ENCODE peak calls at places on chromosomes 7 and 10, in seven cellular contexts. B is IMR-90, W is H1, Q is mesendoderm, T is H9, R is mesenchymal stem cell, C is trophoblast cell. F is an unnamed sample.

GRCh38 chr10:6512182-6512581 is 67.9 kb downstream of the PRKCQ start:
- DNase-seq in B (no peak), W (no peak), Q (no peak), T (no peak), R (no peak), C (no peak), F (no peak)

GRCh38 chr7:80257751-80258150 is 123.1 kb downstream of the GNAI1 start:
- DNase-seq in B (no peak), W (no peak), Q (no peak), T (no peak), R (no peak), C (no peak), F (no peak)

GRCh38 chr7:47416454-47417121 is 165.3 kb downstream of the TNS3 start:
- DNase-seq in B (no peak), W (no peak), Q (no peak), T (no peak), R (peak), C (no peak), F (no peak)

GRCh38 chr7:129665013-129665401 is 53.5 kb downstream of the NRF1 start:
- DNase-seq in B (peak), W (peak), Q (peak), T (peak), R (peak), C (peak), F (no peak)

GRCh38 chr10:69362471-69362954 is 54.2 kb downstream of the TACR2 start:
- DNase-seq in B (peak), W (no peak), Q (no peak), T (no peak), R (peak), C (no peak), F (no peak)

GRCh38 chr7:10643545-10643944 is 330.1 kb upstream of the PHF14 start:
- DNase-seq in B (no peak), W (no peak), Q (no peak), T (no peak), R (no peak), C (no peak), F (no peak)

GRCh38 chr7:155312108-155312507 is 14.4 kb downstream of the INSIG1 start:
- DNase-seq in B (no peak), W (no peak), Q (no peak), T (no peak), R (no peak), C (no peak), F (no peak)

GRCh38 chr10:16606421-16606820 is 84.7 kb upstream of the C1QL3 start:
- DNase-seq in B (peak), W (no peak), Q (no peak), T (no peak), R (peak), C (peak), F (no peak)

GRCh38 chr7:141674201-141674671 is 27.7 kb downstream of the DENND11 start:
- DNase-seq in B (no peak), W (no peak), Q (peak), T (peak), R (no peak), C (no peak), F (peak)

GRCh38 chr7:24123061-24123460 is 160.9 kb upstream of the NPY start:
- DNase-seq in B (no peak), W (no peak), Q (no peak), T (no peak), R (peak), C (no peak), F (no peak)

GRCh38 chr7:47471831-47472230 is 110.1 kb downstream of the TNS3 start:
- DNase-seq in B (no peak), W (no peak), Q (no peak), T (no peak), R (no peak), C (no peak), F (no peak)

DNA sequence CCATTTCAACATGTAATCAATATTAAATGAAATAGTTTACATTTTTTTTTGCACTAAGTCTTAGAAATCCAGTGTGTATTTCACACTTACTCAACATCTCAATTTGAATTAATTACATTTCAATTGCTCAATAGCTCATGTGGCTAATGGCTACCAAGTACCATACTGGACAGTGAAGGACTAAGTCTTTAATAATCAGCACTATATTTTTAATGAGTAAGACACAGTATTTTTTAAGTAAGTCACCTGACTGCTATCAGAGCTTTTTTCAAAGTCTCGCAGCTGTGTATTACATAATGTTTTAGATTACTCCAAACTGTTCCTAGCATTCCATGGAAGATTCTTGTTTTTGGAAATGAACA is 19.6 kb downstream of the WASL start:
- DNase-seq in B (no peak), W (no peak), Q (no peak), T (no peak), R (no peak), C (no peak), F (no peak)
- H2BK5ac ChIP-seq in B (no peak), W (no peak), Q (no peak), T (no peak), R (no peak), C (no peak), F (no peak)

GRCh38 chr7:87494454-87494853 is 19.0 kb upstream of the ABCB4 start:
- DNase-seq in B (no peak), W (no peak), Q (no peak), T (no peak), R (no peak), C (no peak), F (no peak)

GRCh38 chr7:87499494-87499893 is 24.0 kb upstream of the ABCB4 start:
- DNase-seq in B (no peak), W (no peak), Q (no peak), T (no peak), R (no peak), C (no peak), F (no peak)

GRCh38 chr7:87495366-87495765 is 19.9 kb upstream of the ABCB4 start:
- DNase-seq in B (no peak), W (no peak), Q (no peak), T (no peak), R (no peak), C (no peak), F (no peak)

GRCh38 chr7:87498893-87499292 is 23.4 kb upstream of the ABCB4 start:
- DNase-seq in B (no peak), W (no peak), Q (no peak), T (no peak), R (no peak), C (no peak), F (no peak)

DNA sequence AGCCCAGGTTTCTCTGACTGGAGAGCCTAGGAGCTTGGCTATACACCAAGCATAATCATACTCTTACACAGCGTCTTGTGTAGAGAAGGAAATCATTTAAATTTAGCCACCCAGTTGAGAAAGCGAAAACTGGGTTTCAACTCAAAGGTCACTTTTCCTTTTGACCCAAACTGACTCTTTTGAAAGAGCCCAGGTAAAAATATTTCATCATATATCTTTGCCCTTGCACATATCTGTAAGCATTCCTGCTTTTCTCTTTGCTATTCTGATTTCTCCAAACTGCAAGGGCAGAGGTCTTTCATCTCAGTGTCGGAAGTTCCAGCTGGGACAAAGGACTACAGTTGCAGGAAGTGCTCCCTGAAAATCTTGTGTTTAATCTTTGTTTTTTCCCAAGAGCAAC is 22.0 kb upstream of the ABCB4 start:
- DNase-seq in B (no peak), W (no peak), Q (no peak), T (no peak), R (no peak), C (no peak), F (no peak)
- H2BK5ac ChIP-seq in B (no peak), W (no peak), Q (no peak), T (no peak), R (no peak), C (no peak), F (no peak)

GRCh38 chr10:78432582-78432981 is 398.9 kb downstream of the RPS24 start:
- DNase-seq in B (no peak), W (no peak), Q (peak), T (no peak), R (no peak), C (no peak), F (no peak)
- H2BK5ac ChIP-seq in B (no peak), W (no peak), Q (peak), T (no peak), R (no peak), C (peak), F (peak)

DNA sequence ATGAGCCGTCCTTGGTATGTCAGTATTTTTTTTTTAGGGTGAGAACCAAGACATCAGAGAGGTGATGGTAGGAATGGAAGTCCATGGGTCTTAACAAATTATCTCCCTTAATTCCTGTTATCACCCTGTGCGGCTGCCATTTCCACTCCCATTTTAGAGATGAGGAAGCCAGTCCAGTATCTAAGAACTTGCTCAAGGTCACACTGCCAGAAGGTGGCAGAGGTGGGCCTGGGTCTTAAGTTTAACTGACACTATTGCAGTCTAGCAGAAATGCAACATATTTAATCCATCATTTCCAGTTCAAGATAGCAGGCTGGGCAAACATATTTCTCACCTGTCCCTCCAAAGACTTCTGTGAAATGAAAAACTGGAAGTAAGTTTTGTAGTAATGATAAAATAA is 108.3 kb downstream of the GLI3 start:
- DNase-seq in B (no peak), W (no peak), Q (peak), T (no peak), R (no peak), C (no peak), F (no peak)
- H2BK5ac ChIP-seq in B (no peak), W (no peak), Q (no peak), T (no peak), R (no peak), C (no peak), F (no peak)

GRCh38 chr7:133576769-133577168 is 323.9 kb downstream of the EXOC4 start:
- DNase-seq in B (no peak), W (no peak), Q (no peak), T (no peak), R (no peak), C (no peak), F (no peak)
- H2BK5ac ChIP-seq in B (no peak), W (no peak), Q (no peak), T (no peak), R (no peak), C (no peak), F (no peak)

DNA sequence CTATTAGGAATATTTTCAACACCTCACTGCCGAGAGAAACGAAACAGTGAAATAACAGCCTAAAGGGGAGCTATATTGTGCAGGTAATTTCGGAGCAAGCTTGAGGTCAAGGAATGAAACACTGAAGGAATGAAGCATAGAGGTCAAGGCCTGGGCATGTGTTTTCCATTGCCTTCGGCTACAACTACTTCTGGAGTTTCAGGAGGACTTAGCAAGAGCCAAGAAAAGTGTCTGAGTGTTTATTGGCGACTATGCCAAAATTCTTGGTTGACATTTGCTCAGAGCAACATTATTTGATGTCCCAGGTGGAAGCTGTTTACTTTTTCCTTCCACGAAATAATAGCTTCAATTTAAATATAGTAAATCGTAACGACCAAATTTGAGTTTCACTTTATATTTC is 89.6 kb upstream of the IFRD1 start:
- DNase-seq in B (no peak), W (no peak), Q (no peak), T (no peak), R (no peak), C (peak), F (no peak)
- H2BK5ac ChIP-seq in B (no peak), W (no peak), Q (no peak), T (no peak), R (no peak), C (no peak), F (no peak)